ENCODE peak calls at places on chromosomes 5 and 9, in nine cellular contexts. One of them, this sample, is unnamed. For H3K36me3, the result is how much of the 10 kb centered on the place peaks cover.

GRCh38 chr5:78320461-78320860 is 26.0 kb upstream of the AP3B1 start:
- DNase-seq in astrocyte: peak
- DNase-seq in sigmoid colon: no peak
- DNase-seq in stomach: no peak
- DNase-seq in IMR-90: peak
- DNase-seq in CD8-positive, alpha-beta T cell: no peak
- DNase-seq in suprapubic skin: no peak
- DNase-seq in transverse colon: no peak
- DNase-seq in mucosa of descending colon: no peak
- DNase-seq in this sample: no peak

GRCh38 chr9:92175441-92175840 is 60.2 kb upstream of the SPTLC1 start:
- DNase-seq in IMR-90: no peak
- DNase-seq in suprapubic skin: no peak
- DNase-seq in stomach: no peak
- DNase-seq in transverse colon: no peak
- DNase-seq in astrocyte: no peak
- DNase-seq in CD8-positive, alpha-beta T cell: no peak
- DNase-seq in sigmoid colon: no peak
- DNase-seq in mucosa of descending colon: no peak
- DNase-seq in this sample: no peak

GRCh38 chr9:135335691-135336181 is 143.8 kb upstream of the PPP1R26 start:
- DNase-seq in CD8-positive, alpha-beta T cell: no peak
- DNase-seq in astrocyte: no peak
- DNase-seq in suprapubic skin: no peak
- DNase-seq in stomach: peak
- DNase-seq in sigmoid colon: peak
- DNase-seq in mucosa of descending colon: no peak
- DNase-seq in IMR-90: no peak
- DNase-seq in transverse colon: no peak
- DNase-seq in this sample: no peak

GRCh38 chr9:36597412-36598178 is 24.9 kb downstream of the MELK start:
- DNase-seq in IMR-90: peak
- DNase-seq in astrocyte: peak
- DNase-seq in transverse colon: no peak
- DNase-seq in sigmoid colon: no peak
- DNase-seq in stomach: no peak
- DNase-seq in CD8-positive, alpha-beta T cell: no peak
- DNase-seq in mucosa of descending colon: no peak
- DNase-seq in suprapubic skin: no peak
- DNase-seq in this sample: no peak

GRCh38 chr5:124232517-124232916 is 513.9 kb downstream of the ZNF608 start:
- DNase-seq in sigmoid colon: no peak
- DNase-seq in CD8-positive, alpha-beta T cell: no peak
- DNase-seq in astrocyte: no peak
- DNase-seq in stomach: no peak
- DNase-seq in suprapubic skin: no peak
- DNase-seq in IMR-90: no peak
- DNase-seq in transverse colon: no peak
- DNase-seq in mucosa of descending colon: no peak
- DNase-seq in this sample: no peak

GRCh38 chr9:84990416-84990815 is 320.9 kb downstream of the NTRK2 start:
- DNase-seq in suprapubic skin: no peak
- DNase-seq in mucosa of descending colon: no peak
- DNase-seq in IMR-90: no peak
- DNase-seq in sigmoid colon: no peak
- DNase-seq in astrocyte: peak
- DNase-seq in CD8-positive, alpha-beta T cell: no peak
- DNase-seq in transverse colon: no peak
- DNase-seq in stomach: no peak
- DNase-seq in this sample: no peak

GRCh38 chr5:31957151-31957550 is 217.0 kb downstream of the GOLPH3 start:
- DNase-seq in transverse colon: no peak
- DNase-seq in sigmoid colon: no peak
- DNase-seq in suprapubic skin: no peak
- DNase-seq in CD8-positive, alpha-beta T cell: no peak
- DNase-seq in IMR-90: no peak
- DNase-seq in mucosa of descending colon: no peak
- DNase-seq in stomach: no peak
- DNase-seq in astrocyte: no peak
- DNase-seq in this sample: no peak

GRCh38 chr5:59506285-59506877 is 387.1 kb downstream of the PDE4D start:
- DNase-seq in stomach: no peak
- DNase-seq in mucosa of descending colon: no peak
- DNase-seq in astrocyte: no peak
- DNase-seq in CD8-positive, alpha-beta T cell: no peak
- DNase-seq in IMR-90: peak
- DNase-seq in sigmoid colon: no peak
- DNase-seq in transverse colon: no peak
- DNase-seq in suprapubic skin: no peak
- DNase-seq in this sample: no peak

GRCh38 chr9:110399983-110400382 is 62.3 kb upstream of the TXNDC8 start:
- DNase-seq in mucosa of descending colon: no peak
- DNase-seq in astrocyte: peak
- DNase-seq in sigmoid colon: no peak
- DNase-seq in suprapubic skin: no peak
- DNase-seq in CD8-positive, alpha-beta T cell: no peak
- DNase-seq in transverse colon: no peak
- DNase-seq in IMR-90: no peak
- DNase-seq in stomach: no peak
- DNase-seq in this sample: no peak

GRCh38 chr5:52846443-52846842 is 58.7 kb downstream of the ITGA1 start:
- DNase-seq in sigmoid colon: no peak
- DNase-seq in suprapubic skin: no peak
- DNase-seq in mucosa of descending colon: no peak
- DNase-seq in transverse colon: no peak
- DNase-seq in stomach: no peak
- DNase-seq in IMR-90: peak
- DNase-seq in CD8-positive, alpha-beta T cell: no peak
- DNase-seq in astrocyte: peak
- DNase-seq in this sample: no peak

GRCh38 chr9:123796618-123797484 is 133.1 kb downstream of the DENND1A start:
- DNase-seq in mucosa of descending colon: no peak
- DNase-seq in transverse colon: no peak
- DNase-seq in CD8-positive, alpha-beta T cell: no peak
- DNase-seq in stomach: no peak
- DNase-seq in astrocyte: no peak
- DNase-seq in IMR-90: no peak
- DNase-seq in sigmoid colon: no peak
- DNase-seq in suprapubic skin: no peak
- DNase-seq in this sample: no peak

GRCh38 chr9:83537331-83538171 is 650 bp downstream of the FRMD3 start:
- DNase-seq in mucosa of descending colon: peak
- DNase-seq in IMR-90: no peak
- DNase-seq in astrocyte: peak
- DNase-seq in suprapubic skin: no peak
- DNase-seq in stomach: no peak
- DNase-seq in sigmoid colon: no peak
- DNase-seq in transverse colon: no peak
- DNase-seq in CD8-positive, alpha-beta T cell: no peak
- DNase-seq in this sample: peak
- H3K4me3 ChIP-seq in mucosa of descending colon: peak
- H3K4me3 ChIP-seq in IMR-90: peak
- H3K4me3 ChIP-seq in astrocyte: peak
- H3K4me3 ChIP-seq in suprapubic skin: peak
- H3K4me3 ChIP-seq in stomach: peak
- H3K4me3 ChIP-seq in sigmoid colon: peak
- H3K4me3 ChIP-seq in transverse colon: peak
- H3K4me3 ChIP-seq in CD8-positive, alpha-beta T cell: no peak
- H3K4me3 ChIP-seq in this sample: no peak

GRCh38 chr9:6488395-6488794 is 75.4 kb downstream of the UHRF2 start:
- DNase-seq in sigmoid colon: no peak
- DNase-seq in CD8-positive, alpha-beta T cell: no peak
- DNase-seq in IMR-90: no peak
- DNase-seq in astrocyte: no peak
- DNase-seq in suprapubic skin: no peak
- DNase-seq in mucosa of descending colon: no peak
- DNase-seq in transverse colon: no peak
- DNase-seq in stomach: no peak
- DNase-seq in this sample: no peak
- H3K36me3 ChIP-seq in sigmoid colon: under half
- H3K36me3 ChIP-seq in CD8-positive, alpha-beta T cell: under half
- H3K36me3 ChIP-seq in IMR-90: under half
- H3K36me3 ChIP-seq in astrocyte: under half
- H3K36me3 ChIP-seq in suprapubic skin: half or more
- H3K36me3 ChIP-seq in mucosa of descending colon: under half
- H3K36me3 ChIP-seq in transverse colon: under half
- H3K36me3 ChIP-seq in stomach: half or more
- H3K36me3 ChIP-seq in this sample: under half

DNA sequence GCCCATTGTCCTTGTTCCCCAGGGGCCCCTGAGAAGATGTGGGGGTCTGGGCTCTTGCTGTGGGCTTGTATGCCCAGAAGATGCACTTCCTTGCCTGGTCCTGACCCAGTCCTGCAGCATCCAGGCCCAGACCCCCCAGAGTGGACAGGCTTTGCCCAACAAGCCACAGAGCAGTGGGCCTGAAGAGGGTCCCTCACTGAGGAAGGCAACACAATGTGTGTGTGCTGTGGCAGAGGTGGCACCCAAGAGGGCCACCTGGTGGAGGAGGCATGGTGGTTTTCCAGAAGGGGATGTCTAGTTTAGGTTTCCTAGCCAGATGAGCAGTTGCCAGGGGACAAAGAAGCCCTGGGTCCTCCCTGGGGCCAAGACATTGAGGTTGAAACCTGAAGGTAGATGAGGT is 84.3 kb downstream of the PHF2 start:
- DNase-seq in sigmoid colon: peak
- DNase-seq in transverse colon: peak
- DNase-seq in stomach: no peak
- DNase-seq in IMR-90: no peak
- DNase-seq in astrocyte: no peak
- DNase-seq in CD8-positive, alpha-beta T cell: no peak
- DNase-seq in suprapubic skin: no peak
- DNase-seq in mucosa of descending colon: peak
- DNase-seq in this sample: no peak
- TF ChIP-seq CTCF in sigmoid colon: no peak
- TF ChIP-seq CTCF in transverse colon: no peak
- TF ChIP-seq CTCF in stomach: no peak
- TF ChIP-seq CTCF in IMR-90: no peak
- TF ChIP-seq CTCF in astrocyte: no peak
- TF ChIP-seq CTCF in CD8-positive, alpha-beta T cell: no peak
- TF ChIP-seq CTCF in suprapubic skin: no peak
- TF ChIP-seq CTCF in mucosa of descending colon: no peak
- TF ChIP-seq CTCF in this sample: peak

DNA sequence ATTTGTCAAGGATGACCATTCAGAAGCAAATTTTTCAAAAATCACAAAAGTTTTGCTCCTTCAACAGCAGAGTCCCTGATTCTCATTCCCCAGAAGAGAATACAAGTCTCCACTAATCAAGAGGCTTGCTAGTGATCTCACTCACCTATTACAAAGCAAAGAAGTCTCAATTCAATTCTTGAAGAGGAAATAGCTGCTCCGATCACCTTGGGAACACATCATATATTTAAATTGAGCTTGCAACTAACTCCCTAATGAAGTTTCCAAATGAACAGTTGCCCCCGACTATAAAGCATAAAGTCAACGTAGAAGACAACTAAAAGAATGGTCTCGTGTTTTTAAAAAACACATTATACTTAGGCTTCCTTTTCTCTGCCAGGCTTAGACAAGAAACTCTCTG is 1.6 kb downstream of the LIFR start:
- DNase-seq in transverse colon: no peak
- DNase-seq in suprapubic skin: no peak
- DNase-seq in IMR-90: no peak
- DNase-seq in stomach: no peak
- DNase-seq in CD8-positive, alpha-beta T cell: no peak
- DNase-seq in mucosa of descending colon: no peak
- DNase-seq in astrocyte: no peak
- DNase-seq in sigmoid colon: no peak
- DNase-seq in this sample: no peak
- H3K4me3 ChIP-seq in transverse colon: no peak
- H3K4me3 ChIP-seq in suprapubic skin: peak
- H3K4me3 ChIP-seq in IMR-90: peak
- H3K4me3 ChIP-seq in stomach: peak
- H3K4me3 ChIP-seq in CD8-positive, alpha-beta T cell: no peak
- H3K4me3 ChIP-seq in mucosa of descending colon: no peak
- H3K4me3 ChIP-seq in astrocyte: peak
- H3K4me3 ChIP-seq in sigmoid colon: peak
- H3K4me3 ChIP-seq in this sample: no peak

This sample was measured in GM06990.